ENCODE peak calls at places on chromosomes 11 and 22, in nine cellular contexts. J, L, C, H, D, N, Q, S and Y are unnamed samples.

GRCh38 chr11:100563541-100564280 is 123.4 kb upstream of the ARHGAP42 start:
- DNase-seq in J (no peak), L (no peak), C (no peak), H (peak), D (no peak), N (no peak), Q (no peak), S (no peak), Y (no peak)

GRCh38 chr22:48692734-48693376 is 1134.8 kb downstream of the BRD1 start:
- DNase-seq in J (no peak), L (peak), C (no peak), H (no peak), D (no peak), N (no peak), Q (no peak), S (no peak), Y (peak)

GRCh38 chr22:19361501-19362103 is 69.9 kb downstream of the HIRA start:
- DNase-seq in J (no peak), L (no peak), C (no peak), H (no peak), D (no peak), N (peak), Q (no peak), S (no peak), Y (no peak)

GRCh38 chr11:127493330-127493729 is 492.8 kb upstream of the KIRREL3 start:
- DNase-seq in J (no peak), L (no peak), C (no peak), H (peak), D (no peak), N (peak), Q (no peak), S (no peak), Y (no peak)

GRCh38 chr11:82906236-82906635 is 4.7 kb downstream of the DDIAS start:
- DNase-seq in J (peak), L (no peak), C (no peak), H (peak), D (no peak), N (peak), Q (no peak), S (no peak), Y (no peak)

GRCh38 chr22:46905415-46905814 is 143.0 kb downstream of the TBC1D22A start:
- DNase-seq in J (no peak), L (no peak), C (no peak), H (no peak), D (no peak), N (no peak), Q (no peak), S (no peak), Y (no peak)

GRCh38 chr22:47310601-47311000 is 548.2 kb downstream of the TBC1D22A start:
- DNase-seq in J (peak), L (no peak), C (no peak), H (peak), D (no peak), N (no peak), Q (no peak), S (no peak), Y (no peak)

GRCh38 chr22:39661842-39662676 is 91.5 kb downstream of the CACNA1I start:
- DNase-seq in J (no peak), L (no peak), C (peak), H (no peak), D (no peak), N (no peak), Q (peak), S (no peak), Y (no peak)

GRCh38 chr11:33040862-33041453 is 1.6 kb downstream of the TCP11L1 start:
- DNase-seq in J (no peak), L (no peak), C (no peak), H (no peak), D (no peak), N (no peak), Q (no peak), S (no peak), Y (no peak)

GRCh38 chr11:69311767-69312385 is 17.9 kb downstream of the MYEOV start:
- DNase-seq in J (no peak), L (no peak), C (no peak), H (no peak), D (no peak), N (peak), Q (no peak), S (no peak), Y (no peak)

GRCh38 chr22:32023251-32023827 is 19.7 kb upstream of the SLC5A1 start:
- DNase-seq in J (no peak), L (no peak), C (no peak), H (no peak), D (no peak), N (no peak), Q (no peak), S (no peak), Y (no peak)

GRCh38 chr11:2213890-2214526 is 42.4 kb upstream of the TH start:
- DNase-seq in J (no peak), L (no peak), C (no peak), H (no peak), D (no peak), N (no peak), Q (no peak), S (no peak), Y (no peak)

GRCh38 chr11:19093976-19094375 is 23.0 kb upstream of the ZDHHC13 start:
- DNase-seq in J (no peak), L (no peak), C (no peak), H (no peak), D (no peak), N (peak), Q (no peak), S (no peak), Y (no peak)

GRCh38 chr11:113331436-113331835 is 17.1 kb downstream of the TTC12 start:
- DNase-seq in J (no peak), L (no peak), C (no peak), H (no peak), D (no peak), N (no peak), Q (no peak), S (no peak), Y (no peak)

GRCh38 chr11:121082670-121083069 is 18.4 kb upstream of the TECTA start:
- DNase-seq in J (no peak), L (no peak), C (no peak), H (peak), D (no peak), N (peak), Q (no peak), S (no peak), Y (no peak)

GRCh38 chr22:44496844-44497217 is 1.2 kb downstream of the RTL6 start:
- DNase-seq in J (no peak), L (no peak), C (no peak), H (no peak), D (no peak), N (no peak), Q (no peak), S (no peak), Y (peak)

GRCh38 chr11:125123947-125124633 is 12.7 kb upstream of the TMEM218 start:
- DNase-seq in J (peak), L (peak), C (peak), H (peak), D (peak), N (peak), Q (peak), S (no peak), Y (peak)

GRCh38 chr11:558503-558902 is 2.0 kb downstream of the LMNTD2 start:
- DNase-seq in J (no peak), L (no peak), C (no peak), H (no peak), D (no peak), N (no peak), Q (no peak), S (no peak), Y (no peak)

GRCh38 chr11:116882386-116882785 is 45.0 kb upstream of the APOA1 start:
- DNase-seq in J (peak), L (no peak), C (no peak), H (peak), D (no peak), N (no peak), Q (no peak), S (no peak), Y (no peak)

GRCh38 chr22:17817079-17817478 is 42.8 kb upstream of the BID start:
- DNase-seq in J (no peak), L (no peak), C (no peak), H (no peak), D (no peak), N (no peak), Q (no peak), S (no peak), Y (no peak)

GRCh38 chr22:42946551-42947198 is 68.3 kb downstream of the PACSIN2 start:
- DNase-seq in J (no peak), L (no peak), C (no peak), H (no peak), D (no peak), N (peak), Q (no peak), S (no peak), Y (no peak)

GRCh38 chr22:30921108-30921507 is 47.5 kb downstream of the MORC2 start:
- DNase-seq in J (no peak), L (no peak), C (no peak), H (no peak), D (no peak), N (peak), Q (no peak), S (no peak), Y (no peak)

GRCh38 chr22:31135706-31136105 is 4.6 kb downstream of the PLA2G3 start:
- DNase-seq in J (no peak), L (no peak), C (no peak), H (no peak), D (no peak), N (no peak), Q (no peak), S (no peak), Y (no peak)

GRCh38 chr11:34358258-34358665 is 452 bp upstream of the ABTB2 start:
- DNase-seq in J (peak), L (peak), C (peak), H (peak), D (peak), N (peak), Q (peak), S (peak), Y (peak)

GRCh38 chr11:131065435-131066295 is 149.4 kb upstream of the SNX19 start:
- DNase-seq in J (no peak), L (no peak), C (no peak), H (no peak), D (no peak), N (no peak), Q (no peak), S (no peak), Y (no peak)

GRCh38 chr11:58625086-58625485 is 2.6 kb downstream of the CNTF start:
- DNase-seq in J (no peak), L (no peak), C (no peak), H (peak), D (no peak), N (no peak), Q (no peak), S (no peak), Y (no peak)

GRCh38 chr11:2393941-2394817 is 6.4 kb upstream of the TSSC4 start:
- DNase-seq in J (no peak), L (no peak), C (no peak), H (no peak), D (no peak), N (no peak), Q (no peak), S (no peak), Y (no peak)

GRCh38 chr22:19965771-19966709 is 24.4 kb upstream of the TXNRD2 start:
- DNase-seq in J (no peak), L (no peak), C (no peak), H (no peak), D (no peak), N (peak), Q (no peak), S (no peak), Y (no peak)

GRCh38 chr11:15800121-15800800 is 556.1 kb downstream of the SOX6 start:
- DNase-seq in J (no peak), L (peak), C (peak), H (peak), D (peak), N (peak), Q (no peak), S (no peak), Y (no peak)

GRCh38 chr11:105881027-105881426 is 141.0 kb downstream of the MSANTD4 start:
- DNase-seq in J (no peak), L (no peak), C (no peak), H (no peak), D (no peak), N (no peak), Q (no peak), S (no peak), Y (no peak)

GRCh38 chr11:110818032-110818687 is 105.9 kb upstream of the ARHGAP20 start:
- DNase-seq in J (peak), L (no peak), C (no peak), H (peak), D (no peak), N (peak), Q (no peak), S (no peak), Y (no peak)

GRCh38 chr11:116812109-116812508 is 11.0 kb downstream of the APOA4 start:
- DNase-seq in J (no peak), L (no peak), C (no peak), H (no peak), D (no peak), N (no peak), Q (no peak), S (no peak), Y (no peak)

GRCh38 chr11:112620621-112621394 is 340.4 kb upstream of the NCAM1 start:
- DNase-seq in J (peak), L (no peak), C (no peak), H (no peak), D (no peak), N (peak), Q (no peak), S (no peak), Y (no peak)

GRCh38 chr11:3849297-3849874 is 6.1 kb upstream of the STIM1 start:
- DNase-seq in J (no peak), L (peak), C (no peak), H (peak), D (no peak), N (peak), Q (peak), S (peak), Y (no peak)

GRCh38 chr11:38723361-38723760 is 2125.3 kb upstream of the RAG2 start:
- DNase-seq in J (no peak), L (no peak), C (no peak), H (no peak), D (no peak), N (no peak), Q (no peak), S (no peak), Y (no peak)

GRCh38 chr11:77065878-77066228 is 918 bp upstream of the CAPN5 start:
- DNase-seq in J (no peak), L (peak), C (peak), H (peak), D (peak), N (peak), Q (peak), S (peak), Y (peak)

GRCh38 chr22:35454416-35455054 is 54.6 kb downstream of the MCM5 start:
- DNase-seq in J (no peak), L (no peak), C (no peak), H (no peak), D (no peak), N (peak), Q (no peak), S (no peak), Y (no peak)

DNA sequence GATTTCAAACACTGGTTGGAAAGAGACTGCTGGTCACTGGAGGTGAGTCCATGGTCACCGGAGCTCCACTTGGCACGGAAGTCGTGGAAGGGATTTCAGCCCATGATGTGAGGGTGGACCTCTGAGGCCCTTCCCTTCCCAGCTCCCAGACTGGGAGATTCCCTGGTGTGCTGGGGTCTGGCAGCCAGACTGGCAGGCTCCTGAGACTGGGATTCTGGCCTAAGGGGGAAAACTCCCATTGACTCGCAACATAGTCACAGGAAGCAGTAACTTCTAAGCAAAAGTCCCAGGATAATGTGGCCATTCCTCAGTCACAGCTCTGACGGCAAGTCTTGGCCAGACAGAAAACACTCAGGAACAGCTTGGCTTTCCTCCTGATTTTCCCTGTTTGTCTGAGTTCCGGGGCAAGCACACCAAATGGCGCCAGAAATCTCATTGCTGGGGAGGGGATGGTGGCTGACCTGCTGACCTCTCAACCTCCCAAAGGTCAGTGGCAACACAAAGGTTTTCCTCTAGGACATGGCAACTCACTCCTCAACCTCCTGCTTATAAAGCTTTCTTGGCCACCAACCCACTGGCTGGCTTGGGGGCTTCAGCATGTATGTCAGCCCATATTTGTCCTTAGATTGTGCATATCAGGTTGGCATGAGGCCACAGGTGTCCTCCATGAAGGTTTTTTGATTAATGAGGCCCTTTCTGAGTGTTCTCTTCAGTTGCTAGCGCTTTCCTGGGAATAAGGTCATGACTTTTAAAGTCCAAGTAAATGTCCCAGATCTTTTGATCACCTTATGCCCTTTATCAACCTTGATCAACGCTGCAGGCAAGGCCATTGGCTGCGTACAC is 99.5 kb downstream of the CCDC81 start:
- DNase-seq in J (no peak), L (no peak), C (no peak), H (peak), D (peak), N (no peak), Q (no peak), S (no peak), Y (no peak)
- TF ChIP-seq POLR2A in J (no peak), L (no peak), C (no peak), H (no peak), D (no peak), N (no peak), Q (no peak), S (no peak), Y (no peak)

GRCh38 chr11:72814831-72815618 is 814 bp downstream of the ATG16L2 start:
- DNase-seq in J (peak), L (no peak), C (peak), H (peak), D (no peak), N (peak), Q (peak), S (no peak), Y (peak)
- TF ChIP-seq POLR2A in J (no peak), L (no peak), C (no peak), H (no peak), D (no peak), N (no peak), Q (no peak), S (no peak), Y (no peak)

DNA sequence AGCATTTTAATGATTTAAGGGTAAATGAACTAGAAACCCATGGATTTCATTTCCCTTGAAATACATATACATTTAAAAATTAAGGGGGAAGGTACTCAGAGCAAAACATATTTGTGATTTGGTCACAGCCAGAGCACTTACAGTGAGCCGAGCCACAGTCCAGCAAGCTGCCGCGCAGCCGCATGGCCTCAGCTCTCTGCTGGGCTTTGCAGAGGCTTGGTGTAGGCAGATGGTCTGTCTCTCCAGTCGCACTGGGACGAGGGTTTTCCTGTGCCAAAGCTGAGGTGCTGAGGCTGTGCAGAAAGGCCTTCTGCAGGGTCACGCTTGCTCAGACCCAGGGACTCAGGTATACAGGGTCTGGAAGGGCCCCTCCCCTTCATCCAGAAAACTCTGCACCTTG is 367.3 kb downstream of the OPCML start:
- DNase-seq in J (no peak), L (no peak), C (no peak), H (no peak), D (no peak), N (no peak), Q (no peak), S (no peak), Y (no peak)
- TF ChIP-seq POLR2A in J (no peak), L (no peak), C (no peak), H (no peak), D (no peak), N (no peak), Q (no peak), S (no peak), Y (no peak)

GRCh38 chr22:49973018-49973965 is 12.7 kb downstream of the PIM3 start:
- DNase-seq in J (no peak), L (no peak), C (no peak), H (no peak), D (no peak), N (peak), Q (no peak), S (no peak), Y (no peak)

GRCh38 chr22:49977578-49977977 is 17.0 kb downstream of the PIM3 start:
- DNase-seq in J (no peak), L (no peak), C (no peak), H (no peak), D (no peak), N (peak), Q (peak), S (no peak), Y (no peak)

GRCh38 chr22:49975543-49976389 is 15.2 kb downstream of the PIM3 start:
- DNase-seq in J (no peak), L (no peak), C (peak), H (no peak), D (peak), N (peak), Q (peak), S (no peak), Y (peak)

GRCh38 chr22:49979587-49980264 is 19.2 kb downstream of the PIM3 start:
- DNase-seq in J (no peak), L (no peak), C (peak), H (no peak), D (no peak), N (peak), Q (peak), S (no peak), Y (no peak)

DNA sequence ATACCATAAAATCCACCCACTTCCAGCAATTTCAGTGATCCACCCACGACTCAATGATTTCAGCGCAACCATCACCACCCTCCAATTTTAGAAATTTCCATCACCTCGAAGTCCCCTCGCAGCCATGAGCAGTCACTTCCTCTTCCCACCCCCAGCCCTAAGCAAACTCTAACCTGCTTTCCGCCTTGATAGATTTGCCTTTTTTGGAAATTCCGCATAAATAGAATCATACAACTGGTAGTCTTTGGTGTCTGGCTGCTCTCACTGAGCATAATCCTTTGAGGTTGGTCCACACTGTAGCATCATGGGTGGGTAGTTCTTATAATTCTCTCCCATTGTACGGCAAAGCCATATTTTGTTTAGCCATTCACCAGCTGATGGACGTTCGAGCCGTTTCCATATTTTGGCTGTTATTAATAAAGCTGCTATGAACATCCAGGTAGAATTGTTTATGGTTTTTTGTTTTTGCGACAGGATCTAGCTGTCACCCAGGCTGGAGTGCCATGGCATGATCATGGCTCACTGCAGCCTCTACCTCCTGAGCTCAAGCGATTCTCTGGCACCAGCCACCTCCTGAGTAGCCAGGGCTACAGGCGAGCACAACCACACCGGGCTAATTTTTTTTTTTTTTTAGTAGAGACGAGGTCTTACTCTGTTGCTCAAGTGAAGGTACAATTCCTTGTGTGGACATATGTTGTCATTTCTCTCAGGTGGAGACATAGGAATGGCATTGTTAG is 16.0 kb downstream of the PIM3 start:
- DNase-seq in J (no peak), L (no peak), C (peak), H (no peak), D (no peak), N (peak), Q (no peak), S (no peak), Y (no peak)
- TF ChIP-seq POLR2A in J (no peak), L (no peak), C (no peak), H (no peak), D (no peak), N (no peak), Q (no peak), S (no peak), Y (no peak)